ENCODE peak calls at places on chromosomes 1 and 21, in seven cellular contexts. S is uterus, U is activated T-helper 1 cell treated with Interleukin-2 at 50 U/mL for 16 hours, W is memory B cell, X is NCI-H510A treated with DMSO at 0.1 percent for 48 hours, J is KG1, O is HTR-8/SVneo. L is an unnamed sample.
A peak's percentile ranks its signal among the peaks of the same experiment; 100 is the strongest.

GRCh38 chr1:9225411-9225785 is 9.2 kb upstream of the H6PD start:
- DNase-seq in U (no peak), O (no peak), J (no peak), X (no peak), W (no peak), S (no peak), L (no peak)

GRCh38 chr21:39867198-39867650 is at the start of gene PCP4:
- DNase-seq in X (peak; percentile 81), O (peak; percentile 22), S (peak; percentile 45), U (no peak), J (peak; percentile 0), W (peak; percentile 24), L (peak; percentile 53)

GRCh38 chr1:202155478-202156021 is 4.9 kb downstream of the PTPN7 start:
- DNase-seq in X (peak; percentile 11), W (no peak), O (peak; percentile 53), S (no peak), J (no peak), U (no peak), L (no peak)

GRCh38 chr1:58763214-58763613 is 20.6 kb downstream of the JUN start:
- DNase-seq in W (no peak), O (no peak), J (no peak), U (no peak), X (no peak), S (no peak), L (no peak)

GRCh38 chr1:6090996-6091822 is 45.5 kb downstream of the KCNAB2 start:
- DNase-seq in W (no peak), S (no peak), O (no peak), X (no peak), J (no peak), U (no peak), L (no peak)

GRCh38 chr21:26833460-26833939 is 11.7 kb downstream of the ADAMTS1 start:
- DNase-seq in X (no peak), O (no peak), J (no peak), U (no peak), W (no peak), S (no peak), L (no peak)

GRCh38 chr1:21302747-21303715 is 12.8 kb upstream of the ECE1 start:
- DNase-seq in O (peak; percentile 61), X (no peak), S (no peak), U (no peak), J (no peak), W (no peak), L (no peak)

GRCh38 chr1:113291777-113292659 is 98.3 kb upstream of the MAGI3 start:
- DNase-seq in O (no peak), J (no peak), X (no peak), U (no peak), S (no peak), W (no peak), L (no peak)

GRCh38 chr1:223748405-223748772 is 36.0 kb downstream of the CAPN2 start:
- DNase-seq in U (no peak), S (no peak), J (no peak), X (no peak), W (peak; percentile 12), O (no peak), L (no peak)